ENCODE peak calls at places on chromosomes 11 and 22, in six cellular contexts. One of them, this sample, is unnamed.

GRCh38 chr11:1060885-1061616 is 13.6 kb upstream of the MUC2 start:
- DNase-seq in IMR-90: peak; percentile 56
- DNase-seq in neuronal stem cell: no peak
- DNase-seq in H9: no peak
- DNase-seq in mesenchymal stem cell: no peak
- DNase-seq in H1: no peak
- DNase-seq in this sample: peak; percentile 96

GRCh38 chr11:134513585-134514120 is 101.6 kb upstream of the B3GAT1 start:
- DNase-seq in IMR-90: no peak
- DNase-seq in neuronal stem cell: no peak
- DNase-seq in H9: no peak
- DNase-seq in mesenchymal stem cell: no peak
- DNase-seq in H1: no peak
- DNase-seq in this sample: no peak

GRCh38 chr11:75734491-75735180 is 17.0 kb downstream of the MOGAT2 start:
- DNase-seq in IMR-90: no peak
- DNase-seq in neuronal stem cell: no peak
- DNase-seq in H9: no peak
- DNase-seq in mesenchymal stem cell: no peak
- DNase-seq in H1: no peak
- DNase-seq in this sample: no peak

GRCh38 chr11:121417607-121418006 is 34.5 kb upstream of the SORL1 start:
- DNase-seq in IMR-90: no peak
- DNase-seq in neuronal stem cell: no peak
- DNase-seq in H9: no peak
- DNase-seq in mesenchymal stem cell: no peak
- DNase-seq in H1: no peak
- DNase-seq in this sample: no peak

GRCh38 chr11:130050272-130050671 is 19.4 kb upstream of the APLP2 start:
- DNase-seq in IMR-90: peak; percentile 58
- DNase-seq in neuronal stem cell: no peak
- DNase-seq in H9: no peak
- DNase-seq in mesenchymal stem cell: peak; percentile 42
- DNase-seq in H1: no peak
- DNase-seq in this sample: peak; percentile 34

GRCh38 chr11:9160166-9160565 is 68.8 kb upstream of the SCUBE2 start:
- DNase-seq in IMR-90: peak; percentile 62
- DNase-seq in neuronal stem cell: no peak
- DNase-seq in H9: no peak
- DNase-seq in mesenchymal stem cell: peak; percentile 37
- DNase-seq in H1: no peak
- DNase-seq in this sample: no peak

GRCh38 chr11:76114238-76114637 is 92.1 kb downstream of the WNT11 start:
- DNase-seq in IMR-90: no peak
- DNase-seq in neuronal stem cell: no peak
- DNase-seq in H9: no peak
- DNase-seq in mesenchymal stem cell: no peak
- DNase-seq in H1: no peak
- DNase-seq in this sample: no peak

GRCh38 chr22:27420186-27420816 is 381.3 kb downstream of the MN1 start:
- DNase-seq in IMR-90: peak; percentile 25
- DNase-seq in neuronal stem cell: no peak
- DNase-seq in H9: no peak
- DNase-seq in mesenchymal stem cell: no peak
- DNase-seq in H1: no peak
- DNase-seq in this sample: no peak

GRCh38 chr11:11608783-11609232 is 13.0 kb downstream of the GALNT18 start:
- DNase-seq in IMR-90: peak; percentile 71
- DNase-seq in neuronal stem cell: no peak
- DNase-seq in H9: no peak
- DNase-seq in mesenchymal stem cell: peak; percentile 33
- DNase-seq in H1: no peak
- DNase-seq in this sample: no peak

GRCh38 chr11:119790476-119790875 is 61.5 kb upstream of the NECTIN1 start:
- DNase-seq in IMR-90: no peak
- DNase-seq in neuronal stem cell: no peak
- DNase-seq in H9: no peak
- DNase-seq in mesenchymal stem cell: no peak
- DNase-seq in H1: no peak
- DNase-seq in this sample: no peak

GRCh38 chr11:119788096-119788883 is 59.3 kb upstream of the NECTIN1 start:
- DNase-seq in IMR-90: no peak
- DNase-seq in neuronal stem cell: no peak
- DNase-seq in H9: no peak
- DNase-seq in mesenchymal stem cell: no peak
- DNase-seq in H1: no peak
- DNase-seq in this sample: no peak

GRCh38 chr11:119789766-119790407 is 60.9 kb upstream of the NECTIN1 start:
- DNase-seq in IMR-90: no peak
- DNase-seq in neuronal stem cell: no peak
- DNase-seq in H9: no peak
- DNase-seq in mesenchymal stem cell: no peak
- DNase-seq in H1: no peak
- DNase-seq in this sample: no peak

GRCh38 chr11:119787074-119787461 is 58.1 kb upstream of the NECTIN1 start:
- DNase-seq in IMR-90: no peak
- DNase-seq in neuronal stem cell: no peak
- DNase-seq in H9: no peak
- DNase-seq in mesenchymal stem cell: no peak
- DNase-seq in H1: no peak
- DNase-seq in this sample: no peak

GRCh38 chr11:119788911-119789560 is 60.0 kb upstream of the NECTIN1 start:
- DNase-seq in IMR-90: no peak
- DNase-seq in neuronal stem cell: no peak
- DNase-seq in H9: no peak
- DNase-seq in mesenchymal stem cell: no peak
- DNase-seq in H1: no peak
- DNase-seq in this sample: no peak
- H2AK5ac ChIP-seq in IMR-90: no peak overlapping the region
- H2AK5ac ChIP-seq in neuronal stem cell: peak overlapping the region; percentile 42
- H2AK5ac ChIP-seq in H9: no peak overlapping the region
- H2AK5ac ChIP-seq in mesenchymal stem cell: no peak overlapping the region
- H2AK5ac ChIP-seq in H1: peak overlapping the region; percentile 65
- H2AK5ac ChIP-seq in this sample: no peak overlapping the region

GRCh38 chr22:19763141-19764049 is 2.8 kb downstream of the TBX1 start:
- DNase-seq in IMR-90: no peak
- DNase-seq in neuronal stem cell: no peak
- DNase-seq in H9: no peak
- DNase-seq in mesenchymal stem cell: no peak
- DNase-seq in H1: peak; percentile 75
- DNase-seq in this sample: no peak
- H3K23ac ChIP-seq in IMR-90: no peak overlapping the region
- H3K23ac ChIP-seq in neuronal stem cell: peak overlapping the region; percentile 94
- H3K23ac ChIP-seq in H9: no peak overlapping the region
- H3K23ac ChIP-seq in mesenchymal stem cell: no peak overlapping the region
- H3K23ac ChIP-seq in H1: no peak overlapping the region
- H3K23ac ChIP-seq in this sample: no peak overlapping the region

DNA sequence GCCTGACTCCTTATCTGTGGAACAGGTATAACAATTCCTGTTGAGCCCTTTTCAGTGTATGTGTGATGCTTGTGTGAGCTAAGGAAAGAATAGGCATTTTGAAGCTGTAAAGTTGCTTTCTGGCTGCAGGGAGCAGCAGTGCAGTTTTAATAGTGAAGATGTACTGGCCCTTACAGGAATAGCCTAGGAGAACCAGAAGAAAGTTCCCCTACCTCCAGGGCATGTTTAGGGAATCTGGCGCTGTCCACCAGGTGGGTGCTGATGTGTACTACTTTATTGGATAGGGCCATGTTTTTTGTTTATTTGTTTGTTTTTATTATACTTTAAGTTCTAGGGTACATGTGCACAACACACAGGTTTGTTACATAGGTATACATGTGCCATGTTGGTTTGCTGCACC is 11.5 kb downstream of the BMAL1 start:
- DNase-seq in IMR-90: peak; percentile 43
- DNase-seq in neuronal stem cell: no peak
- DNase-seq in H9: no peak
- DNase-seq in mesenchymal stem cell: peak; percentile 38
- DNase-seq in H1: no peak
- DNase-seq in this sample: peak; percentile 65
- H2AFZ ChIP-seq in IMR-90: no peak overlapping the region
- H2AFZ ChIP-seq in neuronal stem cell: no peak overlapping the region
- H2AFZ ChIP-seq in H9: no peak overlapping the region
- H2AFZ ChIP-seq in mesenchymal stem cell: no peak overlapping the region
- H2AFZ ChIP-seq in H1: no peak overlapping the region
- H2AFZ ChIP-seq in this sample: no peak overlapping the region

DNA sequence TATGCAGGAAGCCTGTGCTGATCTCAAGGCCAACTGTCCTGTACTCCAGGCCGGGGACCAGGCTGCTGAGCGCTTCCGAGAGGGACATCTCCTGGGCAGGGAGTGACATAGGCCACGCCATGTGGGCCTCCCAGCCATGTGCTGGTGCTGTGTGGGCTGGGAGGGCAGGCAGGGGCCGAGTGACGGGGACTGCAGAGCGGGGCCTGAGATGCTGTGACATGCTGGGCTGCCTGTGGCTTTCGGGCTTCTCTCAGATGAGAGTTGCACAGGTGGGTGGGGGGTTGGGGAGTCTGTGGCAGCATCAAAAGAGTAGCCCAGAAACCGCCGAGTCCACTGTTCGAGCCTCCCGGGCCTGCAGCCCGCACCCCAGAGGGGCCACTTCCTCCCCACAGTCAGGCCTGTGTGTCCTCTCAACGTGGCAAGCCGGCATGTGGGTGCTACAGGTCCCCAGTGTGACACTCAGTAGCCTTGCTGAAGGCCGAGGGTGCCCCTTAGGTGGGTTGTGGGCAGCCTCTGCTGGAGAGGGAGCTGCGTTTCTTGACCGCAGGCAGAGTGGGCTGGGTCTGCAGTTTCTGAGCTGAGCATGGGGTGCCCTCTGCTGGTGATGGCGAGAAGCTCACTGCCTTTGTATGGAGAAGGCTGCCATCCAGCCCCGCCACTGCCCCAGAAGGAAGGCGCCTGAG is 101.2 kb downstream of the BCR start:
- DNase-seq in IMR-90: peak; percentile 67
- DNase-seq in neuronal stem cell: peak; percentile 84
- DNase-seq in H9: peak; percentile 89
- DNase-seq in mesenchymal stem cell: peak; percentile 68
- DNase-seq in H1: peak; percentile 95
- DNase-seq in this sample: peak; percentile 86
- H2AK5ac ChIP-seq in IMR-90: peak overlapping the region; percentile 73
- H2AK5ac ChIP-seq in neuronal stem cell: peak overlapping the region; percentile 68
- H2AK5ac ChIP-seq in H9: no peak overlapping the region
- H2AK5ac ChIP-seq in mesenchymal stem cell: peak overlapping the region; percentile 66
- H2AK5ac ChIP-seq in H1: no peak overlapping the region
- H2AK5ac ChIP-seq in this sample: no peak overlapping the region